ENCODE peak calls at places on chromosomes 7 and 10, in nine cellular contexts. E is IMR-90, D is heart left ventricle, F is left lung, T is SJSA1, K is cardiac muscle cell, H is tibial nerve, J is heart right ventricle, U is tibial artery. S is an unnamed sample.

GRCh38 chr7:114760477-114760876 is 161.4 kb upstream of the MDFIC start:
- DNase-seq in D (no peak), E (no peak), H (no peak), T (no peak), F (no peak), K (no peak), U (no peak), J (no peak), S (no peak)

GRCh38 chr7:28700084-28700483 is 258.0 kb downstream of the TRIL start:
- DNase-seq in T (no peak), K (no peak), J (no peak), E (no peak), U (no peak), F (no peak), D (no peak), H (no peak), S (no peak)

GRCh38 chr7:140358771-140359095 is 39.6 kb downstream of the SLC37A3 start:
- DNase-seq in K (no peak), H (no peak), U (no peak), J (no peak), T (no peak), D (no peak), E (no peak), F (no peak), S (no peak)

GRCh38 chr7:107255602-107256001 is 86.8 kb downstream of the HBP1 start:
- DNase-seq in T (no peak), U (no peak), H (no peak), F (no peak), E (no peak), J (no peak), D (no peak), K (no peak), S (no peak)

GRCh38 chr7:107874605-107875446 is 16.2 kb upstream of the DLD start:
- DNase-seq in H (peak; percentile 73), D (peak; percentile 27), U (no peak), F (no peak), T (peak; percentile 52), K (peak; percentile 80), J (no peak), E (peak; percentile 67), S (no peak)

GRCh38 chr10:71729023-71729649 is 9.6 kb upstream of the C10orf105 start:
- DNase-seq in K (no peak), J (peak; percentile 70), F (peak; percentile 73), U (peak; percentile 60), D (peak; percentile 66), T (no peak), H (no peak), E (no peak), S (peak; percentile 79)

GRCh38 chr10:118966131-118967125 is 63.1 kb upstream of the NANOS1 start:
- DNase-seq in T (no peak), K (no peak), J (peak; percentile 41), E (no peak), D (peak; percentile 35), H (no peak), U (no peak), F (no peak), S (no peak)

GRCh38 chr10:11742009-11742778 is at the start of gene ECHDC3:
- DNase-seq in H (no peak), U (peak; percentile 31), D (peak; percentile 69), J (peak; percentile 75), T (peak; percentile 66), K (peak; percentile 60), E (no peak), F (peak; percentile 79), S (peak; percentile 92)

GRCh38 chr10:93363891-93364648 is 118.1 kb downstream of the MYOF start:
- DNase-seq in J (peak; percentile 36), D (peak; percentile 15), F (peak; percentile 85), H (no peak), T (no peak), K (no peak), E (no peak), U (peak; percentile 56), S (peak; percentile 85)

GRCh38 chr7:65216469-65216868 is 157.2 kb upstream of the ZNF92 start:
- DNase-seq in H (peak; percentile 15), F (peak; percentile 54), T (no peak), D (peak; percentile 34), J (no peak), K (peak; percentile 41), U (no peak), E (peak; percentile 16), S (peak; percentile 71)

GRCh38 chr7:116342125-116342524 is 131.8 kb downstream of the TES start:
- DNase-seq in F (no peak), T (no peak), D (no peak), H (no peak), J (no peak), E (peak; percentile 70), U (no peak), K (peak; percentile 15), S (no peak)

GRCh38 chr7:34087892-34088891 is 182.9 kb downstream of the BMPER start:
- DNase-seq in F (no peak), H (no peak), U (no peak), D (no peak), E (peak; percentile 40), T (peak; percentile 52), J (peak; percentile 19), K (peak; percentile 64), S (no peak)

GRCh38 chr10:4051408-4052151 is 266.6 kb upstream of the KLF6 start:
- DNase-seq in D (no peak), J (no peak), T (no peak), F (no peak), U (no peak), K (no peak), E (no peak), H (no peak), S (no peak)

GRCh38 chr10:102400598-102401321 is 5.3 kb downstream of the NFKB2 start:
- DNase-seq in U (no peak), F (no peak), J (no peak), D (no peak), E (no peak), K (no peak), H (no peak), T (no peak), S (peak; percentile 56)

GRCh38 chr10:102400061-102400460 is 4.6 kb downstream of the NFKB2 start:
- DNase-seq in U (no peak), T (no peak), J (no peak), E (no peak), D (no peak), F (no peak), H (no peak), K (no peak), S (peak; percentile 61)

GRCh38 chr10:102401322-102401614 is 5.8 kb downstream of the NFKB2 start:
- DNase-seq in U (no peak), D (no peak), H (no peak), F (no peak), E (no peak), J (no peak), K (no peak), T (no peak), S (peak; percentile 56)

GRCh38 chr10:102398172-102399020 is 2.9 kb downstream of the NFKB2 start:
- DNase-seq in T (no peak), U (no peak), D (no peak), F (no peak), J (no peak), H (no peak), K (no peak), E (no peak), S (peak; percentile 60)

GRCh38 chr10:102399217-102400021 is 3.9 kb downstream of the NFKB2 start:
- DNase-seq in H (peak; percentile 81), T (peak; percentile 88), K (peak; percentile 91), D (peak; percentile 87), J (peak; percentile 91), U (peak; percentile 86), F (peak; percentile 89), E (peak; percentile 82), S (peak; percentile 95)
- H3K27ac ChIP-seq in H (peak overlapping the region; percentile 91), T (no peak overlapping the region), K (peak overlapping the region; percentile 55), D (peak overlapping the region; percentile 89), J (peak overlapping the region; percentile 90), U (peak overlapping the region; percentile 89), F (peak overlapping the region; percentile 80), E (peak overlapping the region; percentile 46), S (peak overlapping the region; percentile 80)

DNA sequence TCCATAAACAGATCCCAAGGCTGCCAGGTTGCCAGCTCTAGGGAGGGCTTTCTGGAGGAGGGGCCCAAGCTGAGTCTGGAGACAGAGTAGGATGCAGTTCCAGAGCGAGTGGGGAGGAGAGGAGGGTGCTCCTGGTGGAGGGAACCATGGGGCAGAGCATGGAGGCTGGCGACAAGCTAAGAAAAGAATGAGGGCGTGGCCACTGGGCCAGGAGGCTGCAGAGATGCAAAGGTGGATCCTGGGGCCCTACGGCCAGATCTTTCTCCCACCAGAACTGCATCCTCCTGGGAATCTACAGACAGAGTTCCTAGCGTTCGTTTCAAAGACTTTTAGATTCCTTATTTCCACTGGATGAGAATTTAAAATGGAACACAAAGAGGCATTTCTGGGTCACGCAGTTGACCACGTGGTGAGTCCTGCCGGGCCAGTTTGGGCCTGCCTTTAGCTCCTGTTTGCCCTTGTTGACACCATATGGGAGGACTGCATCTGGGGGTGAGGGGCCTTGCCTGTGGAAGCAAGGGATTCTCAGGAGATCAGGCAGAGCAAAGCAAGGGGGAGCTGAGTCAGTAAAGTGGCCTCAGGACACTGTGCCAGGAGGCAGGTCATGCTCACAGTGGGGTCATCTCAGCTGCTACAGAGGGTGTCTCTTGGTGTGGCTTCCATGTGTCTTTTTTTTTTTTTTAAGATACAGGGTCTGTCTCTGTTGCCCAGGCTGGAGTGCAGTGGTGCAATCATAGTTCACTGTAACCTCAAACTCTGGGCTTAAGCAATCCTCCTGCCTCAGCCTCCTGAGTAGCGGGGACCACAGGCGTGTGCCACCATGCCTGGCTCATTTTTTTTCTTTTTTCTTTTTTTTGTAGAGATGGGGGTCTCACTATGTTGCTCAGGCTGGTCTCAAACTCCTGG is 137.8 kb downstream of the SH3PXD2A start:
- DNase-seq in J (no peak), D (no peak), H (no peak), U (no peak), F (no peak), K (no peak), T (no peak), E (no peak), S (no peak)
- H3K27ac ChIP-seq in J (no peak overlapping the region), D (no peak overlapping the region), H (peak overlapping the region; percentile 54), U (no peak overlapping the region), F (no peak overlapping the region), K (no peak overlapping the region), T (no peak overlapping the region), E (no peak overlapping the region), S (no peak overlapping the region)

GRCh38 chr7:26403640-26404039 is 112.0 kb downstream of the SNX10 start:
- DNase-seq in T (no peak), D (no peak), H (no peak), K (no peak), E (no peak), J (no peak), U (no peak), F (no peak), S (no peak)
- H3K27ac ChIP-seq in T (no peak overlapping the region), D (no peak overlapping the region), H (no peak overlapping the region), K (no peak overlapping the region), E (no peak overlapping the region), J (no peak overlapping the region), U (no peak overlapping the region), F (no peak overlapping the region), S (no peak overlapping the region)

DNA sequence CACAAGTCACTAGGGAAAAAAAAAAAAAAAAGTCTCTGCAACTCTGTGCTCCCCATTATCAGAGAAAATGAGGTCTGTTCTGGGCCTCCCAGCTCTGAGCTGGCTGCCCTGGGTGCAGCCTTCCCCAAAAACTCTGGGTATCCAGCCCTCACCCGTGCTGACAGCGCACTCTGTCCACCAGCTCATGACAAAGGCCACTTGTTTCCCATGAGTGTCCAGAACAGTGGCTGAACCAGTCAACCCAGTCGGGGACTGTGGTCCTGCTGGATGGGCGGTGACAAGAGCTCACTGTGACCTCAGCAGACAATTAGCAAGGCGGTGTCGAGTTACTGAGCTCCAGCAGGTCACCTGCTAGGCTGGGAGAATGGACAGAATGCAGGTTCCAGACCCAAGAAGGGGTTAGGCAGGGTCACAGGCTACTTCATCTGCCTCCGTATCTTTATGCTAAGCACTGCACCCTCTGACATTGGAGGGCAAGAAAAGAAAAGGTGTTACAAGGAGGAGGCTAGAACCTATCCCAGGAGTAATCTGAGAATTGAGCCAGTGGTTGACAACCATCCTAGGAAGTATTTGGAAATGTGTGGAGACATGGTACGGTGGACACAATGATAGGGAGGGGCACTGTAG is 37.2 kb downstream of the DLG5 start:
- DNase-seq in U (no peak), E (no peak), K (no peak), H (no peak), J (no peak), T (no peak), F (peak; percentile 83), D (no peak), S (peak; percentile 83)
- H3K27ac ChIP-seq in U (no peak overlapping the region), E (no peak overlapping the region), K (peak overlapping the region; percentile 53), H (peak overlapping the region; percentile 67), J (no peak overlapping the region), T (no peak overlapping the region), F (no peak overlapping the region), D (no peak overlapping the region), S (peak overlapping the region; percentile 36)

S was measured in upper lobe of right lung.